ENCODE peak calls at places on chromosomes 6 and 20, in four cellular contexts. One of them, this sample, is unnamed.

GRCh38 chr6:33905081-33905609 is 101.3 kb upstream of the MLN start:
- DNase-seq in HepG2: no peak
- DNase-seq in K562: peak
- DNase-seq in SK-N-SH: no peak
- DNase-seq in this sample: no peak

GRCh38 chr6:152268846-152269442 is 368.2 kb downstream of the SYNE1 start:
- DNase-seq in SK-N-SH: no peak
- DNase-seq in HepG2: no peak
- DNase-seq in K562: no peak
- DNase-seq in this sample: no peak

GRCh38 chr20:23161968-23162696 is 76.0 kb upstream of the CD93 start:
- DNase-seq in K562: no peak
- DNase-seq in HepG2: peak
- DNase-seq in SK-N-SH: no peak
- DNase-seq in this sample: no peak

GRCh38 chr6:77633471-77633870 is 19.4 kb upstream of the MEI4 start:
- DNase-seq in K562: no peak
- DNase-seq in HepG2: no peak
- DNase-seq in SK-N-SH: no peak
- DNase-seq in this sample: no peak

GRCh38 chr6:134590449-134590848 is 272.5 kb upstream of the SGK1 start:
- DNase-seq in HepG2: no peak
- DNase-seq in K562: no peak
- DNase-seq in SK-N-SH: no peak
- DNase-seq in this sample: no peak

GRCh38 chr6:46274502-46274901 is 103.7 kb upstream of the ENPP5 start:
- DNase-seq in SK-N-SH: no peak
- DNase-seq in K562: no peak
- DNase-seq in HepG2: no peak
- DNase-seq in this sample: no peak

GRCh38 chr20:53763707-53764415 is 170.2 kb upstream of the ZNF217 start:
- DNase-seq in HepG2: peak
- DNase-seq in SK-N-SH: no peak
- DNase-seq in K562: no peak
- DNase-seq in this sample: no peak

GRCh38 chr6:142696689-142697088 is 248.3 kb downstream of the HIVEP2 start:
- DNase-seq in K562: no peak
- DNase-seq in SK-N-SH: no peak
- DNase-seq in HepG2: no peak
- DNase-seq in this sample: no peak

GRCh38 chr20:577167-577791 is 32.8 kb downstream of the TCF15 start:
- DNase-seq in SK-N-SH: no peak
- DNase-seq in HepG2: peak
- DNase-seq in K562: peak
- DNase-seq in this sample: peak

GRCh38 chr20:24942679-24943078 is 6.4 kb upstream of the CST7 start:
- DNase-seq in HepG2: no peak
- DNase-seq in SK-N-SH: no peak
- DNase-seq in K562: no peak
- DNase-seq in this sample: no peak

GRCh38 chr6:114216789-114217467 is 125.9 kb downstream of the HS3ST5 start:
- DNase-seq in HepG2: no peak
- DNase-seq in K562: no peak
- DNase-seq in SK-N-SH: no peak
- DNase-seq in this sample: no peak

GRCh38 chr6:155273438-155273837 is 9.6 kb downstream of the CLDN20 start:
- DNase-seq in K562: peak
- DNase-seq in SK-N-SH: peak
- DNase-seq in HepG2: no peak
- DNase-seq in this sample: no peak

GRCh38 chr6:14120556-14120955 is 3.0 kb downstream of the CD83 start:
- DNase-seq in K562: no peak
- DNase-seq in HepG2: no peak
- DNase-seq in SK-N-SH: no peak
- DNase-seq in this sample: no peak

GRCh38 chr6:14119764-14120163 is 2.2 kb downstream of the CD83 start:
- DNase-seq in SK-N-SH: no peak
- DNase-seq in K562: no peak
- DNase-seq in HepG2: no peak
- DNase-seq in this sample: no peak

GRCh38 chr6:14118444-14118843 is 872 bp downstream of the CD83 start:
- DNase-seq in HepG2: no peak
- DNase-seq in K562: no peak
- DNase-seq in SK-N-SH: no peak
- DNase-seq in this sample: no peak

GRCh38 chr6:14118091-14118439 is 493 bp downstream of the CD83 start:
- DNase-seq in K562: no peak
- DNase-seq in SK-N-SH: no peak
- DNase-seq in HepG2: no peak
- DNase-seq in this sample: no peak

GRCh38 chr6:14117158-14118090 is at the start of gene CD83:
- DNase-seq in K562: peak
- DNase-seq in SK-N-SH: peak
- DNase-seq in HepG2: peak
- DNase-seq in this sample: peak
- TF ChIP-seq ELF1 in K562: no peak
- TF ChIP-seq ELF1 in SK-N-SH: no peak
- TF ChIP-seq ELF1 in HepG2: no peak
- TF ChIP-seq ELF1 in this sample: no peak

GRCh38 chr20:32775240-32775991 is 13.2 kb downstream of the DNMT3B start:
- DNase-seq in HepG2: no peak
- DNase-seq in K562: no peak
- DNase-seq in SK-N-SH: no peak
- DNase-seq in this sample: no peak

GRCh38 chr20:32767418-32768198 is 5.4 kb downstream of the DNMT3B start:
- DNase-seq in SK-N-SH: no peak
- DNase-seq in K562: no peak
- DNase-seq in HepG2: peak
- DNase-seq in this sample: no peak

GRCh38 chr20:32773880-32774279 is 11.7 kb downstream of the DNMT3B start:
- DNase-seq in HepG2: no peak
- DNase-seq in SK-N-SH: no peak
- DNase-seq in K562: no peak
- DNase-seq in this sample: no peak

GRCh38 chr20:32773214-32773613 is 11.0 kb downstream of the DNMT3B start:
- DNase-seq in HepG2: no peak
- DNase-seq in SK-N-SH: no peak
- DNase-seq in K562: no peak
- DNase-seq in this sample: no peak

DNA sequence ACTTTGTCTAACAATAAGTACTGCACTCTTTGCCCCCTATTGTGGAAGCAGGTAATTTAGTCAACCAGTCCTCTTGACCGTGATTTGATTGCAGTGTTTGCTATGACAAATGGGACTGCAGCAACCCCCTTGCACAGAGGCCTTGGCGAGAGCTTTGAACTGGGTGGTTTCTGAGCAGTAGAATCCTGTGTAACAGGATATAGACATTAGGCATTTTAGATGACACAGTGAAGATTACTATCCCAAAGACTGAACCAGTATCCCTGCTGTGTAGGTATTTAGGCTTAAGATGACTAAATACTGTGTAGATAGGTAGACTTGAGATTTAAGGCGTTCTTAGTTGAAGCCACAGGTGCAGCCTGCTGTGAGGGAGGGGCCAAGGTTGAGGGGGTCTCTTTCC is 9.9 kb downstream of the DNMT3B start:
- DNase-seq in K562: no peak
- DNase-seq in HepG2: peak
- DNase-seq in SK-N-SH: no peak
- DNase-seq in this sample: no peak
- H3K9ac ChIP-seq in K562: no peak
- H3K9ac ChIP-seq in HepG2: no peak
- H3K9ac ChIP-seq in SK-N-SH: no peak
- H3K9ac ChIP-seq in this sample: no peak

DNA sequence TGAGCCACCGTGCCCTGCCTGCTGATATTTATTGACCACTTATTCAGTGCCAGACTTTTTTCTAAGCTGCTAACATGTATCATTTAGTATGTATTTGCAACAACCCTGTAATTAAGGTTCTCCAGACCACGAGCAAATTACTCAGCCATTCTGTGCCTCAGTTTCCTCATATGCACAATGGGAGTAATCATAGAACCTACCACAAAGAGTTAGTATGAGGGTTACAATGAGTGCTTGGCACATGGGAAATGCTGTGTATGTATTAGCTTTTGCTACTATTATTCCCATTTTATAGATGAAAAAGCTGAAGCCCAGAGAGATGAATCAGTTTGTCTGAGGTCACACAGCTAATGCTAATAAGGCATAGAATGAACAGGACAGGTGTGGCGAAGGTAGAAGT is 20.0 kb upstream of the SLC9A8 start:
- DNase-seq in SK-N-SH: no peak
- DNase-seq in K562: no peak
- DNase-seq in HepG2: no peak
- DNase-seq in this sample: no peak
- TF ChIP-seq ELF1 in SK-N-SH: no peak
- TF ChIP-seq ELF1 in K562: no peak
- TF ChIP-seq ELF1 in HepG2: no peak
- TF ChIP-seq ELF1 in this sample: no peak

DNA sequence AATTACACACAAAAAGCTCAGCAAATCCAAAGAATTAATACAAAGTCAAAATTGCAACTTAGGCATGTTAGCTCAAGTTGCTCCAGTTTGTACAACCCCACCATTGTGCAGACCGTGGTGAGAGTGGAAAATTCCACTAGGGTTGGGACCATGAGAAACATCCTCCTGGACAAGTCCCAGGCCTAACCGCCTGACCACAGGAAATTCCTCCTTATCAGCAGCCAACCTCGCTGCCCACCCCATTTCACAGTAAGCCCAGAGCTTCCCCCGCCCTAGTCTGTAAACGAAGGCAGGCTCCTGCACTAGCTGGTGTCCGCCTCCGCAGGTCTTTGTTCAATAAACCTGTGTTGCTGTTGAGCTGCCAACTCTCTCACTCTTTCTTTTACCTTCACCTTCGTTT is 1023.3 kb downstream of the EYS start:
- DNase-seq in HepG2: peak
- DNase-seq in K562: peak
- DNase-seq in SK-N-SH: no peak
- DNase-seq in this sample: no peak
- H3K9ac ChIP-seq in HepG2: no peak
- H3K9ac ChIP-seq in K562: no peak
- H3K9ac ChIP-seq in SK-N-SH: no peak
- H3K9ac ChIP-seq in this sample: no peak

DNA sequence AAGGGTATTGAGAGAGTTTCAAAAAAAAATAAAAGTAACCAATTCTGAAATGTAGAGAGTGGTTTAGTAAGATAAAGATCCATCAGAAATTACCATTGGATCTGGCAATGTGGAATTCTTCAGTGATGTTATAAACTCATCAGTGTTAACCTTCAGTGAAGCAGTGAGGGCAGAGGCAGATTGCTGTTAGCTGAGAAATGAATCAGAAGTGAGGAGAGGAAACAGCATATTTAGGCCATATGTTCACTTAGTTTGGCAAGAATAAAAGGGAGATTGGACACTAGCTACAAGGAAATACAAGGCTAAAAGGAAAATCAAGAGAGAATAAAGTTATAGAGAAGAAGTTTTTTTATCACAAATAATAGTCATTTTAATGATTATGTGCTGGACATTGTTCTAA is 9.6 kb downstream of the KCNQ5 start:
- DNase-seq in SK-N-SH: no peak
- DNase-seq in HepG2: no peak
- DNase-seq in K562: no peak
- DNase-seq in this sample: no peak
- TF ChIP-seq ELF1 in SK-N-SH: no peak
- TF ChIP-seq ELF1 in HepG2: no peak
- TF ChIP-seq ELF1 in K562: no peak
- TF ChIP-seq ELF1 in this sample: no peak

DNA sequence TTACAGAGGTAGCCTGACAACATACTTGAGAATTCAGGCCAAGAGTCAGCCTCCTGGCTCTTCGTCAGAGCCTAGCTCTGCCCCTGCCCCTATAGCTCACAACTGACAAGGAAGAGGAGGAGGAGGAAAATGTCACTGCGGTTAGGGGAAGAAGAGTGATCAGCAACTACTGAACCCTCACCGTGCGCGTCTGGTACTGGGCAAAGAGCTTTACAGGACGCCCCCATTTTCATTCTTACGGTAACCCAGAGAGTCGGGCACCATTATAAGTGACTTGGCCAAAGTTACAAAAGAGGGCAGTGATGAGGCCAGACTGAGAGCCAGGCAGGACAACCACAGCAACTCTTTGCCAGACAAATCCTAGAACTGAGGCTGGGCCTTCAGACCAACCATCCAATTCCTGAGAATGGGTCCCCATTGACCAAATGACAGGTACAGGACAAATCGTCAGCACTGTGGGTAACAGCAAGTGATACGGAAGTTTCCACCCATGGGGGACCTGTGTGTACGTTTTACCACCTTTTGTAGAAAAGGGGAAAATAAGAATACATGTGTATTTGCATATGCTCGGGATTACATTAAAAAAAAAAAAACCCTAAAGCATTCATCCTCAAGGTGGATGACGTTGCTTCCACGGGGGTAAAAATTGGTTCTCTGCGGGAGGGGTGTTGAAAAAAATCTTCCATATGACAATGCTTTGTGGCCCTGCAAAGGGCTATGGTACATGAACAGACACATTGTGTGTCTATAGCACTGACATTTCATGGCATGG is 118.1 kb downstream of the NFATC2 start:
- DNase-seq in SK-N-SH: no peak
- DNase-seq in K562: no peak
- DNase-seq in HepG2: no peak
- DNase-seq in this sample: no peak
- H3K9ac ChIP-seq in SK-N-SH: no peak
- H3K9ac ChIP-seq in K562: no peak
- H3K9ac ChIP-seq in HepG2: no peak
- H3K9ac ChIP-seq in this sample: no peak

GRCh38 chr20:46945465-46945864 is 50.8 kb downstream of the EYA2 start:
- DNase-seq in K562: no peak
- DNase-seq in HepG2: no peak
- DNase-seq in SK-N-SH: no peak
- DNase-seq in this sample: no peak
- TF ChIP-seq ELF1 in K562: no peak
- TF ChIP-seq ELF1 in HepG2: no peak
- TF ChIP-seq ELF1 in SK-N-SH: no peak
- TF ChIP-seq ELF1 in this sample: no peak

GRCh38 chr20:63653974-63654680 is 903 bp upstream of the STMN3 start:
- DNase-seq in SK-N-SH: no peak
- DNase-seq in K562: no peak
- DNase-seq in HepG2: no peak
- DNase-seq in this sample: no peak
- H3K9ac ChIP-seq in SK-N-SH: peak
- H3K9ac ChIP-seq in K562: peak
- H3K9ac ChIP-seq in HepG2: no peak
- H3K9ac ChIP-seq in this sample: peak

GRCh38 chr20:34871966-34872603 is 571 bp downstream of the GGT7 start:
- DNase-seq in K562: peak
- DNase-seq in HepG2: no peak
- DNase-seq in SK-N-SH: peak
- DNase-seq in this sample: no peak
- TF ChIP-seq ELF1 in K562: no peak
- TF ChIP-seq ELF1 in HepG2: no peak
- TF ChIP-seq ELF1 in SK-N-SH: no peak
- TF ChIP-seq ELF1 in this sample: no peak